ENCODE peak calls at places on chromosome 14, in nine cellular contexts. U is colonic mucosa, Y is GM23338, H is neural progenitor cell, B is heart left ventricle, K is psoas muscle, F is fibroblast of lung, C is pancreas, E is vagina. O is an unnamed sample. For H3K4me1 and H3K27me3, the result is how much of the 10 kb centered on the place peaks cover.

GRCh38 chr14:85958069-85958468 is 428.1 kb downstream of the FLRT2 start:
- DNase-seq in U (no peak), Y (peak), H (no peak), B (no peak), K (no peak), F (no peak), C (no peak), E (no peak), O (no peak)

GRCh38 chr14:48792376-48793024 is 793.7 kb downstream of the RPS29 start:
- DNase-seq in U (no peak), Y (peak), H (no peak), B (no peak), K (no peak), F (peak), C (peak), E (no peak), O (peak)

GRCh38 chr14:100677925-100678765 is 48.5 kb upstream of the DLK1 start:
- DNase-seq in U (peak), Y (no peak), H (peak), B (peak), K (peak), F (peak), C (no peak), E (no peak), O (no peak)

GRCh38 chr14:81062816-81063215 is 107.4 kb downstream of the TSHR start:
- DNase-seq in U (no peak), Y (peak), H (peak), B (no peak), K (no peak), F (no peak), C (no peak), E (no peak), O (no peak)

GRCh38 chr14:31994391-31995033 is 82.6 kb upstream of the ARHGAP5 start:
- DNase-seq in U (no peak), Y (no peak), H (no peak), B (no peak), K (no peak), F (peak), C (no peak), E (no peak), O (no peak)

GRCh38 chr14:73180385-73180805 is 44.1 kb downstream of the PSEN1 start:
- DNase-seq in U (no peak), Y (no peak), H (no peak), B (no peak), K (no peak), F (peak), C (no peak), E (no peak), O (no peak)

GRCh38 chr14:22124071-22124613 is 450.5 kb upstream of the OR4E1 start:
- DNase-seq in U (no peak), Y (no peak), H (no peak), B (no peak), K (no peak), F (no peak), C (no peak), E (no peak), O (no peak)

GRCh38 chr14:54642950-54643695 is 76.2 kb downstream of the SAMD4A start:
- DNase-seq in U (no peak), Y (peak), H (peak), B (no peak), K (no peak), F (peak), C (no peak), E (no peak), O (no peak)

GRCh38 chr14:23097786-23098185 is 2.5 kb downstream of the C14orf119 start:
- DNase-seq in U (no peak), Y (no peak), H (no peak), B (no peak), K (no peak), F (no peak), C (no peak), E (peak), O (no peak)

GRCh38 chr14:55398679-55399078 is 13.0 kb downstream of the ATG14 start:
- DNase-seq in U (no peak), Y (no peak), H (no peak), B (peak), K (no peak), F (peak), C (no peak), E (no peak), O (no peak)

GRCh38 chr14:22977684-22978486 is 4.5 kb downstream of the AJUBA start:
- DNase-seq in U (peak), Y (peak), H (peak), B (peak), K (no peak), F (peak), C (peak), E (no peak), O (peak)

GRCh38 chr14:98168196-98168985 is 1103.6 kb downstream of the BCL11B start:
- DNase-seq in U (no peak), Y (no peak), H (no peak), B (no peak), K (no peak), F (no peak), C (no peak), E (no peak), O (no peak)

GRCh38 chr14:22502551-22502950 is 86.5 kb downstream of the DAD1 start:
- DNase-seq in U (no peak), Y (no peak), H (no peak), B (no peak), K (no peak), F (no peak), C (no peak), E (no peak), O (no peak)

GRCh38 chr14:44959538-44959937 is 2.2 kb downstream of the KLHL28 start:
- DNase-seq in U (no peak), Y (no peak), H (no peak), B (no peak), K (no peak), F (no peak), C (no peak), E (no peak), O (no peak)

GRCh38 chr14:96592591-96593388 is 90.6 kb downstream of the PAPOLA start:
- DNase-seq in U (peak), Y (peak), H (no peak), B (peak), K (peak), F (peak), C (peak), E (no peak), O (peak)

GRCh38 chr14:100129161-100129589 is 30.3 kb downstream of the DEGS2 start:
- DNase-seq in U (no peak), Y (no peak), H (no peak), B (no peak), K (no peak), F (peak), C (no peak), E (no peak), O (no peak)

GRCh38 chr14:83416476-83416875 is 1882.8 kb upstream of the SEL1L start:
- DNase-seq in U (no peak), Y (no peak), H (no peak), B (no peak), K (no peak), F (no peak), C (no peak), E (no peak), O (no peak)

GRCh38 chr14:54662491-54663116 is 95.7 kb downstream of the SAMD4A start:
- DNase-seq in U (no peak), Y (no peak), H (peak), B (no peak), K (no peak), F (no peak), C (no peak), E (no peak), O (no peak)

GRCh38 chr14:100765296-100765695 is 38.6 kb downstream of the DLK1 start:
- DNase-seq in U (no peak), Y (no peak), H (no peak), B (no peak), K (peak), F (no peak), C (no peak), E (no peak), O (no peak)

GRCh38 chr14:94926176-94926575 is 156.3 kb upstream of the GSC start:
- DNase-seq in U (no peak), Y (no peak), H (no peak), B (no peak), K (no peak), F (no peak), C (no peak), E (no peak), O (no peak)

GRCh38 chr14:77663289-77663688 is 44.5 kb downstream of the ALKBH1 start:
- DNase-seq in U (no peak), Y (no peak), H (no peak), B (peak), K (no peak), F (peak), C (no peak), E (no peak), O (no peak)

GRCh38 chr14:22333408-22334274 is 255.4 kb downstream of the DAD1 start:
- DNase-seq in U (peak), Y (peak), H (peak), B (no peak), K (no peak), F (peak), C (no peak), E (no peak), O (no peak)

GRCh38 chr14:86575141-86575540 is 1045.2 kb downstream of the FLRT2 start:
- DNase-seq in U (no peak), Y (no peak), H (no peak), B (no peak), K (no peak), F (peak), C (no peak), E (no peak), O (no peak)

GRCh38 chr14:65198346-65198745 is 96.0 kb upstream of the MAX start:
- DNase-seq in U (no peak), Y (no peak), H (no peak), B (no peak), K (no peak), F (no peak), C (no peak), E (no peak), O (no peak)

GRCh38 chr14:91078095-91078737 is 17.8 kb upstream of the RPS6KA5 start:
- DNase-seq in U (no peak), Y (no peak), H (no peak), B (no peak), K (no peak), F (no peak), C (no peak), E (no peak), O (no peak)

GRCh38 chr14:92780444-92780843 is 13.7 kb upstream of the GOLGA5 start:
- DNase-seq in U (no peak), Y (no peak), H (no peak), B (no peak), K (no peak), F (peak), C (no peak), E (no peak), O (no peak)

GRCh38 chr14:94062344-94062904 is 18.6 kb downstream of the DDX24 start:
- DNase-seq in U (no peak), Y (no peak), H (no peak), B (no peak), K (no peak), F (peak), C (no peak), E (no peak), O (no peak)

GRCh38 chr14:100904307-100905019 is 941 bp upstream of the RTL1 start:
- DNase-seq in U (peak), Y (peak), H (peak), B (no peak), K (no peak), F (peak), C (peak), E (no peak), O (peak)

GRCh38 chr14:58150243-58150805 is 1.7 kb downstream of the ARMH4 start:
- DNase-seq in U (no peak), Y (no peak), H (no peak), B (no peak), K (no peak), F (no peak), C (no peak), E (no peak), O (no peak)

GRCh38 chr14:95943699-95944098 is 67.1 kb downstream of the TUNAR start:
- DNase-seq in U (no peak), Y (peak), H (peak), B (no peak), K (no peak), F (no peak), C (no peak), E (no peak), O (no peak)

GRCh38 chr14:91144425-91145145 is 30.7 kb downstream of the DGLUCY start:
- DNase-seq in U (no peak), Y (no peak), H (peak), B (no peak), K (no peak), F (peak), C (no peak), E (no peak), O (no peak)

GRCh38 chr14:101075801-101076413 is 172.4 kb upstream of the RTL1 start:
- DNase-seq in U (peak), Y (no peak), H (no peak), B (no peak), K (no peak), F (no peak), C (peak), E (peak), O (peak)

GRCh38 chr14:104968541-104969401 is 9.4 kb downstream of the AHNAK2 start:
- DNase-seq in U (peak), Y (no peak), H (peak), B (peak), K (peak), F (peak), C (peak), E (no peak), O (peak)

GRCh38 chr14:104967144-104967413 is 11.1 kb downstream of the AHNAK2 start:
- DNase-seq in U (no peak), Y (no peak), H (no peak), B (no peak), K (no peak), F (no peak), C (peak), E (no peak), O (peak)

GRCh38 chr14:104968153-104968527 is 10.0 kb downstream of the AHNAK2 start:
- DNase-seq in U (peak), Y (peak), H (peak), B (peak), K (peak), F (peak), C (peak), E (no peak), O (peak)

GRCh38 chr14:104966261-104967143 is 11.7 kb downstream of the AHNAK2 start:
- DNase-seq in U (no peak), Y (no peak), H (no peak), B (peak), K (peak), F (no peak), C (peak), E (no peak), O (peak)

GRCh38 chr14:104967414-104968152 is 10.6 kb downstream of the AHNAK2 start:
- DNase-seq in U (peak), Y (peak), H (peak), B (peak), K (peak), F (peak), C (peak), E (no peak), O (peak)
- H3K4me1 ChIP-seq in U (under half), Y (under half), H (under half), B (under half), K (under half), F (under half), C (under half), E (half or more), O (under half)

GRCh38 chr14:28762290-28762948 is 4.2 kb upstream of the FOXG1 start:
- DNase-seq in U (no peak), Y (no peak), H (peak), B (no peak), K (no peak), F (no peak), C (no peak), E (no peak), O (no peak)
- H3K27me3 ChIP-seq in U (half or more), Y (half or more), H (half or more), B (half or more), K (half or more), F (half or more), C (under half), E (under half), O (half or more)

GRCh38 chr14:70662080-70662479 is 20.4 kb downstream of the TTC9 start:
- DNase-seq in U (no peak), Y (no peak), H (no peak), B (no peak), K (no peak), F (no peak), C (no peak), E (no peak), O (no peak)
- H3K4me1 ChIP-seq in U (under half), Y (half or more), H (under half), B (under half), K (under half), F (under half), C (under half), E (under half), O (under half)

GRCh38 chr14:105479438-105480164 is 5.0 kb downstream of the CRIP2 start:
- DNase-seq in U (no peak), Y (no peak), H (no peak), B (no peak), K (no peak), F (no peak), C (no peak), E (no peak), O (no peak)
- H3K27me3 ChIP-seq in U (under half), Y (half or more), H (half or more), B (under half), K (under half), F (under half), C (under half), E (under half), O (half or more)

GRCh38 chr14:69658664-69659261 is 47.4 kb downstream of the SUSD6 start:
- DNase-seq in U (no peak), Y (no peak), H (no peak), B (no peak), K (no peak), F (peak), C (no peak), E (no peak), O (no peak)
- H3K4me1 ChIP-seq in U (under half), Y (under half), H (under half), B (under half), K (half or more), F (under half), C (under half), E (half or more), O (under half)

GRCh38 chr14:74421997-74422396 is 4.0 kb downstream of the SYNDIG1L start:
- DNase-seq in U (no peak), Y (no peak), H (no peak), B (no peak), K (no peak), F (no peak), C (no peak), E (no peak), O (no peak)

GRCh38 chr14:74425525-74426201 is 347 bp downstream of the SYNDIG1L start:
- DNase-seq in U (peak), Y (peak), H (peak), B (no peak), K (peak), F (peak), C (no peak), E (no peak), O (no peak)

GRCh38 chr14:74426202-74426582 is at the start of gene SYNDIG1L:
- DNase-seq in U (no peak), Y (peak), H (no peak), B (no peak), K (no peak), F (no peak), C (no peak), E (peak), O (no peak)

GRCh38 chr14:74427651-74428050 is 1.6 kb upstream of the SYNDIG1L start:
- DNase-seq in U (no peak), Y (no peak), H (no peak), B (no peak), K (no peak), F (no peak), C (no peak), E (peak), O (no peak)

DNA sequence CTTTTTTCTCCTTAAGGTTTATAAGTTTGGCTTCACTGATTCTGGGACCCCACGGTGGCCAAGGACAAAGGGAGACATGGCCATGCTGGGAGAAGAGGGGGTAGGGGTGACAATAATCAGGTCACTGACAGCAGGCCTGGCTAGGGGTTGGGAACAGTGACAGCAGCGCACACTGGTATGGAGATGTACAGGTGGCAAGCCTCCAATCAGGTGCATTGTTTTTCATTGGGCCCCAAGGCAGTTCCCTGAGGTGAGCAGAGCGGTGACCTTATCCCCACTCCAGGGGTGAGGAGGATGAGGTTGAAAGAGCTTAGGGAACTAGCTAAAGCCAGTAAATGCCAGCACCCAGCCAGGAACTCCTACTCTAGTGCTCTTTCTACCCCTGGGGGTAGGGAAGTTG is 1.4 kb downstream of the SYNDIG1L start:
- DNase-seq in U (no peak), Y (no peak), H (no peak), B (no peak), K (no peak), F (no peak), C (no peak), E (no peak), O (no peak)
- H3K27me3 ChIP-seq in U (under half), Y (under half), H (under half), B (under half), K (under half), F (under half), C (under half), E (under half), O (under half)

DNA sequence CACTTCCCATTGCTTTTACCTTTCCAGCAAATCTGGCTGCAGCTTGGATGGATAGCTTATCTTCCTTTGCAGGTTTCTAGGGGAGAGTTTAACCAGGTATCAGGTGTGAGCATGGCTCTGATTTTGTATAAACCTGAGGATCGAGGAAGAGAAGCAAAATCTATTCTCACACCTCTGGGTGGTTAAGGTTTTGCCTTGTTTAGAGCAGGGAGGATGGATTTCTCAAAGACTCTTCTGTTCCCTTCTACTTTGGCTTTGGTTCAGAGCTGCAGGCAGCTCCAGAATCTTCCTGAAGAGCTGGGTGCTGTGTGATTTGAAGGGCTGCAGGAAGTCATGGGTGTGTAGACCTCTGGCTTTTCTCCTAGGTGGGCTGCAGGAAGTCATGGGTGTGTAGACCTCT is 1.7 kb downstream of the JDP2 start:
- DNase-seq in U (no peak), Y (no peak), H (no peak), B (no peak), K (no peak), F (no peak), C (no peak), E (no peak), O (no peak)
- H3K4me1 ChIP-seq in U (under half), Y (under half), H (under half), B (under half), K (half or more), F (under half), C (under half), E (under half), O (half or more)

DNA sequence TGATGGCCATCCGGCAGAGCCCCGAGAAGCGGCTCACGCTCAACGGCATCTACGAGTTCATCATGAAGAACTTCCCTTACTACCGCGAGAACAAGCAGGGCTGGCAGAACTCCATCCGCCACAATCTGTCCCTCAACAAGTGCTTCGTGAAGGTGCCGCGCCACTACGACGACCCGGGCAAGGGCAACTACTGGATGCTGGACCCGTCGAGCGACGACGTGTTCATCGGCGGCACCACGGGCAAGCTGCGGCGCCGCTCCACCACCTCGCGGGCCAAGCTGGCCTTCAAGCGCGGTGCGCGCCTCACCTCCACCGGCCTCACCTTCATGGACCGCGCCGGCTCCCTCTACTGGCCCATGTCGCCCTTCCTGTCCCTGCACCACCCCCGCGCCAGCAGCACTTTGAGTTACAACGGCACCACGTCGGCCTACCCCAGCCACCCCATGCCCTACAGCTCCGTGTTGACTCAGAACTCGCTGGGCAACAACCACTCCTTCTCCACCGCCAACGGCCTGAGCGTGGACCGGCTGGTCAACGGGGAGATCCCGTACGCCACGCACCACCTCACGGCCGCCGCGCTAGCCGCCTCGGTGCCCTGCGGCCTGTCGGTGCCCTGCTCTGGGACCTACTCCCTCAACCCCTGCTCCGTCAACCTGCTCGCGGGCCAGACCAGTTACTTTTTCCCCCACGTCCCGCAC is 1.4 kb downstream of the FOXG1 start:
- DNase-seq in U (peak), Y (peak), H (peak), B (no peak), K (no peak), F (no peak), C (peak), E (no peak), O (no peak)
- H3K27me3 ChIP-seq in U (half or more), Y (half or more), H (half or more), B (half or more), K (half or more), F (half or more), C (under half), E (under half), O (half or more)

O was measured in left lung.